ENCODE peak calls at places on chromosomes 3 and 15, in six cellular contexts. One of them, this sample, is unnamed.

GRCh38 chr15:49877871-49878511 is 241.0 kb downstream of the ATP8B4 start:
- DNase-seq in PC-3: no peak
- DNase-seq in astrocyte of the spinal cord: no peak
- DNase-seq in cardiac muscle cell: peak; percentile 88
- DNase-seq in mucosa of descending colon: no peak
- DNase-seq in suprapubic skin: no peak
- DNase-seq in this sample: peak; percentile 73

GRCh38 chr3:12750658-12751071 is 8.4 kb downstream of the TMEM40 start:
- DNase-seq in PC-3: peak; percentile 57
- DNase-seq in astrocyte of the spinal cord: peak; percentile 84
- DNase-seq in cardiac muscle cell: peak; percentile 94
- DNase-seq in mucosa of descending colon: no peak
- DNase-seq in suprapubic skin: no peak
- DNase-seq in this sample: no peak

GRCh38 chr3:113218011-113218678 is 6.8 kb downstream of the BOC start:
- DNase-seq in PC-3: no peak
- DNase-seq in astrocyte of the spinal cord: no peak
- DNase-seq in cardiac muscle cell: no peak
- DNase-seq in mucosa of descending colon: no peak
- DNase-seq in suprapubic skin: no peak
- DNase-seq in this sample: no peak

GRCh38 chr15:63915209-63915887 is 81.6 kb upstream of the HERC1 start:
- DNase-seq in PC-3: no peak
- DNase-seq in astrocyte of the spinal cord: no peak
- DNase-seq in cardiac muscle cell: no peak
- DNase-seq in mucosa of descending colon: no peak
- DNase-seq in suprapubic skin: no peak
- DNase-seq in this sample: no peak

GRCh38 chr3:70856414-70857162 is 544.1 kb upstream of the MDFIC2 start:
- DNase-seq in PC-3: peak; percentile 83
- DNase-seq in astrocyte of the spinal cord: peak; percentile 88
- DNase-seq in cardiac muscle cell: peak; percentile 86
- DNase-seq in mucosa of descending colon: no peak
- DNase-seq in suprapubic skin: no peak
- DNase-seq in this sample: no peak

GRCh38 chr3:122105626-122106025 is 50.5 kb downstream of the CD86 start:
- DNase-seq in PC-3: peak; percentile 19
- DNase-seq in astrocyte of the spinal cord: no peak
- DNase-seq in cardiac muscle cell: peak; percentile 58
- DNase-seq in mucosa of descending colon: no peak
- DNase-seq in suprapubic skin: no peak
- DNase-seq in this sample: no peak

GRCh38 chr3:41997702-41998551 is 36.0 kb upstream of the ULK4 start:
- DNase-seq in PC-3: no peak
- DNase-seq in astrocyte of the spinal cord: no peak
- DNase-seq in cardiac muscle cell: peak; percentile 52
- DNase-seq in mucosa of descending colon: no peak
- DNase-seq in suprapubic skin: no peak
- DNase-seq in this sample: no peak

GRCh38 chr3:60175680-60176079 is 1075.6 kb downstream of the FHIT start:
- DNase-seq in PC-3: no peak
- DNase-seq in astrocyte of the spinal cord: no peak
- DNase-seq in cardiac muscle cell: no peak
- DNase-seq in mucosa of descending colon: no peak
- DNase-seq in suprapubic skin: no peak
- DNase-seq in this sample: no peak

GRCh38 chr15:44183363-44183762 is 11.7 kb downstream of the FRMD5 start:
- DNase-seq in PC-3: peak; percentile 19
- DNase-seq in astrocyte of the spinal cord: no peak
- DNase-seq in cardiac muscle cell: no peak
- DNase-seq in mucosa of descending colon: no peak
- DNase-seq in suprapubic skin: no peak
- DNase-seq in this sample: no peak

GRCh38 chr3:141308588-141309218 is 59.6 kb upstream of the ZBTB38 start:
- DNase-seq in PC-3: peak; percentile 61
- DNase-seq in astrocyte of the spinal cord: peak; percentile 42
- DNase-seq in cardiac muscle cell: peak; percentile 64
- DNase-seq in mucosa of descending colon: peak; percentile 73
- DNase-seq in suprapubic skin: no peak
- DNase-seq in this sample: no peak

GRCh38 chr3:158775801-158776399 is 26.0 kb upstream of the MFSD1 start:
- DNase-seq in PC-3: no peak
- DNase-seq in astrocyte of the spinal cord: no peak
- DNase-seq in cardiac muscle cell: no peak
- DNase-seq in mucosa of descending colon: no peak
- DNase-seq in suprapubic skin: no peak
- DNase-seq in this sample: no peak

GRCh38 chr15:57356636-57357035 is 19.7 kb upstream of the CGNL1 start:
- DNase-seq in PC-3: peak; percentile 41
- DNase-seq in astrocyte of the spinal cord: peak; percentile 51
- DNase-seq in cardiac muscle cell: peak; percentile 50
- DNase-seq in mucosa of descending colon: no peak
- DNase-seq in suprapubic skin: no peak
- DNase-seq in this sample: no peak

GRCh38 chr15:45157056-45157455 is 27.3 kb downstream of the DUOX1 start:
- DNase-seq in PC-3: no peak
- DNase-seq in astrocyte of the spinal cord: peak; percentile 60
- DNase-seq in cardiac muscle cell: peak; percentile 86
- DNase-seq in mucosa of descending colon: no peak
- DNase-seq in suprapubic skin: no peak
- DNase-seq in this sample: no peak

GRCh38 chr3:29067014-29067413 is 213.9 kb upstream of the RBMS3 start:
- DNase-seq in PC-3: peak; percentile 59
- DNase-seq in astrocyte of the spinal cord: no peak
- DNase-seq in cardiac muscle cell: no peak
- DNase-seq in mucosa of descending colon: no peak
- DNase-seq in suprapubic skin: no peak
- DNase-seq in this sample: no peak

GRCh38 chr3:56691165-56692000 is 8.3 kb upstream of the TASOR start:
- DNase-seq in PC-3: peak; percentile 97
- DNase-seq in astrocyte of the spinal cord: no peak
- DNase-seq in cardiac muscle cell: no peak
- DNase-seq in mucosa of descending colon: no peak
- DNase-seq in suprapubic skin: no peak
- DNase-seq in this sample: no peak

GRCh38 chr15:59686389-59686788 is 2.7 kb downstream of the BNIP2 start:
- DNase-seq in PC-3: no peak
- DNase-seq in astrocyte of the spinal cord: no peak
- DNase-seq in cardiac muscle cell: no peak
- DNase-seq in mucosa of descending colon: no peak
- DNase-seq in suprapubic skin: no peak
- DNase-seq in this sample: no peak

GRCh38 chr3:61571516-61572336 is 10.4 kb downstream of the PTPRG start:
- DNase-seq in PC-3: no peak
- DNase-seq in astrocyte of the spinal cord: peak; percentile 89
- DNase-seq in cardiac muscle cell: peak; percentile 94
- DNase-seq in mucosa of descending colon: no peak
- DNase-seq in suprapubic skin: no peak
- DNase-seq in this sample: no peak

DNA sequence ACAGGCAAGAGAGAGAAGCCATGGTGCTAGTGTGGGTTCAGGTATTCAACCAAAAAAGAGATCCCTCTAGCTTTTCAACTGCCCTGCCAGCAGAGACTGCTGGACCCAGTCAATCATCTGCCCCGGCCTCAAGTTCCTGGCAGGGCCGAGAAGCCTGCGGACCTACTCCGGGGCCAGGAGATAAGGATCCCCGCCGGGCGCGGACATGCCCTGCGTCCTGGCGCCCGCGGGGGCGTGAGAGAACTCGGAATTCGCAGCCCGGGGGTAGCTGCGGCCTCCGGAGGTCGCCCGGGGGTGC is 821 bp upstream of the MAGI1 start:
- DNase-seq in PC-3: peak; percentile 4
- DNase-seq in astrocyte of the spinal cord: no peak
- DNase-seq in cardiac muscle cell: peak; percentile 56
- DNase-seq in mucosa of descending colon: peak; percentile 71
- DNase-seq in suprapubic skin: no peak
- DNase-seq in this sample: no peak
- H3K4me3 ChIP-seq in PC-3: peak overlapping the region; percentile 84
- H3K4me3 ChIP-seq in astrocyte of the spinal cord: peak overlapping the region; percentile 49
- H3K4me3 ChIP-seq in cardiac muscle cell: peak overlapping the region; percentile 77
- H3K4me3 ChIP-seq in mucosa of descending colon: peak overlapping the region; percentile 44
- H3K4me3 ChIP-seq in suprapubic skin: peak overlapping the region; percentile 71
- H3K4me3 ChIP-seq in this sample: peak overlapping the region; percentile 64

GRCh38 chr3:43074901-43075689 is 30.8 kb downstream of the POMGNT2 start:
- DNase-seq in PC-3: no peak
- DNase-seq in astrocyte of the spinal cord: no peak
- DNase-seq in cardiac muscle cell: no peak
- DNase-seq in mucosa of descending colon: no peak
- DNase-seq in suprapubic skin: no peak
- DNase-seq in this sample: no peak

GRCh38 chr3:43077708-43078107 is 28.2 kb downstream of the POMGNT2 start:
- DNase-seq in PC-3: no peak
- DNase-seq in astrocyte of the spinal cord: no peak
- DNase-seq in cardiac muscle cell: no peak
- DNase-seq in mucosa of descending colon: no peak
- DNase-seq in suprapubic skin: no peak
- DNase-seq in this sample: no peak

GRCh38 chr3:43075904-43076661 is 29.8 kb downstream of the POMGNT2 start:
- DNase-seq in PC-3: no peak
- DNase-seq in astrocyte of the spinal cord: no peak
- DNase-seq in cardiac muscle cell: no peak
- DNase-seq in mucosa of descending colon: no peak
- DNase-seq in suprapubic skin: no peak
- DNase-seq in this sample: no peak

GRCh38 chr3:43077261-43077660 is 28.6 kb downstream of the POMGNT2 start:
- DNase-seq in PC-3: no peak
- DNase-seq in astrocyte of the spinal cord: no peak
- DNase-seq in cardiac muscle cell: no peak
- DNase-seq in mucosa of descending colon: no peak
- DNase-seq in suprapubic skin: no peak
- DNase-seq in this sample: no peak

GRCh38 chr3:43076857-43077256 is 29.0 kb downstream of the POMGNT2 start:
- DNase-seq in PC-3: no peak
- DNase-seq in astrocyte of the spinal cord: peak; percentile 1
- DNase-seq in cardiac muscle cell: peak; percentile 72
- DNase-seq in mucosa of descending colon: no peak
- DNase-seq in suprapubic skin: no peak
- DNase-seq in this sample: peak; percentile 62
- TF ChIP-seq CTCF in PC-3: no peak
- TF ChIP-seq CTCF in astrocyte of the spinal cord: no peak
- TF ChIP-seq CTCF in cardiac muscle cell: no peak
- TF ChIP-seq CTCF in mucosa of descending colon: no peak
- TF ChIP-seq CTCF in suprapubic skin: no peak
- TF ChIP-seq CTCF in this sample: no peak

GRCh38 chr3:58471025-58471887 is 20.6 kb upstream of the KCTD6 start:
- DNase-seq in PC-3: peak; percentile 97
- DNase-seq in astrocyte of the spinal cord: peak; percentile 96
- DNase-seq in cardiac muscle cell: peak; percentile 93
- DNase-seq in mucosa of descending colon: no peak
- DNase-seq in suprapubic skin: no peak
- DNase-seq in this sample: peak; percentile 81
- H3K4me3 ChIP-seq in PC-3: peak overlapping the region; percentile 6
- H3K4me3 ChIP-seq in astrocyte of the spinal cord: no peak overlapping the region
- H3K4me3 ChIP-seq in cardiac muscle cell: no peak overlapping the region
- H3K4me3 ChIP-seq in mucosa of descending colon: no peak overlapping the region
- H3K4me3 ChIP-seq in suprapubic skin: no peak overlapping the region
- H3K4me3 ChIP-seq in this sample: no peak overlapping the region

DNA sequence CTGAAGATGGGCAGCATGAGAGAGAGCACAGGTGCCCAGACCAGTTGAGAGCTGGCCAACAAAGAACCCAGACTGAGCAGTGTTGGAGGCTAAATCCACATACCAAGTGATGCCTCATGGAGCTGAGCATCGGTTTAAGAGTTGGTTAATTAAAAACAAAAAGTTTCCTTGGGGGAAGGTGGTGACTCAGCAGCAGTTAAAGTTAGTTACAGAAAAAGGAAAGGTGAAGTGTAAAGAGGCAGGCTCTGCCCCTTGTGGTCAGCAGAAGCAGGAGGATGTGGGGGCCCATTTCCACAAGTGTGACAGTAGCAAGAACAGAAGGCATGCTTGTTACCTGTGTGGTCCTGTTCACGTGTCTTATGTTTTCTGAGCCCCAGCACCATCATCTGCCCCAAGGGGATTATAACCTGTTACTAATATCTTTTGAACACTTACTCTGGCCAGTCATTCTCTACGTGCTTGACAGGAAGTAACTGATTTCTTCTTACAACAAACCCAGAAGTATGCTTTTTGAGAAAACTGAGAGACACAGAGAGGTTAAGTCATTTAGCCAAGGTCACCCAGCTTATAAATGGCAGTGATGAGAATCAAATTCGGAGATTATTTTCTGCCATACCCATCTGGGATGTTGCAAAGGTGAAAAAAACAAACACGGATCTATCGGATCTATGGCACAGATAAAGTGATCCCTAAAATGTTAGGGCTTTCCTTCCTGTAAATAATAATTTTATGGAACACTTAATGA is 91.0 kb downstream of the EPHB1 start:
- DNase-seq in PC-3: peak; percentile 8
- DNase-seq in astrocyte of the spinal cord: peak; percentile 9
- DNase-seq in cardiac muscle cell: no peak
- DNase-seq in mucosa of descending colon: no peak
- DNase-seq in suprapubic skin: peak; percentile 29
- DNase-seq in this sample: peak; percentile 23
- TF ChIP-seq CTCF in PC-3: peak; percentile 21
- TF ChIP-seq CTCF in astrocyte of the spinal cord: no peak
- TF ChIP-seq CTCF in cardiac muscle cell: no peak
- TF ChIP-seq CTCF in mucosa of descending colon: no peak
- TF ChIP-seq CTCF in suprapubic skin: no peak
- TF ChIP-seq CTCF in this sample: no peak